ENCODE peak calls at places on chromosomes 16 and 17, in eight cellular contexts. H is GM23248, Y is renal cortical epithelial cell, R is NCI-H2107, D is SK-N-DZ, V is iris pigment epithelial cell, G is pulmonary artery endothelial cell, W is HCT116. U is an unnamed sample.

GRCh38 chr17:76388966-76389888 is 4.8 kb downstream of the SPHK1 start:
- DNase-seq in Y (no peak), V (no peak), R (no peak), H (peak), W (no peak), G (no peak), D (no peak), U (no peak)

GRCh38 chr17:61009619-61010018 is 332.0 kb downstream of the BCAS3 start:
- DNase-seq in D (no peak), V (peak), Y (peak), R (no peak), G (no peak), H (peak), W (no peak), U (no peak)

GRCh38 chr16:54093281-54093680 is 193.3 kb downstream of the IRX3 start:
- DNase-seq in W (no peak), Y (no peak), V (peak), G (no peak), H (no peak), D (no peak), R (no peak), U (no peak)

GRCh38 chr17:13003454-13003851 is 14.4 kb downstream of the ELAC2 start:
- DNase-seq in W (no peak), G (no peak), V (no peak), Y (no peak), H (no peak), D (no peak), R (no peak), U (no peak)

GRCh38 chr17:49031965-49032928 is 35.1 kb downstream of the IGF2BP1 start:
- DNase-seq in Y (peak), G (peak), W (peak), H (peak), R (peak), D (peak), V (peak), U (no peak)

GRCh38 chr17:72158895-72159885 is 38.4 kb downstream of the SOX9 start:
- DNase-seq in D (no peak), H (no peak), W (no peak), Y (no peak), V (no peak), G (no peak), R (no peak), U (no peak)

GRCh38 chr17:48244121-48244711 is 136.7 kb downstream of the SNX11 start:
- DNase-seq in G (peak), W (peak), H (peak), Y (peak), R (no peak), D (no peak), V (peak), U (no peak)

GRCh38 chr17:13047016-13047415 is 29.2 kb upstream of the ELAC2 start:
- DNase-seq in R (no peak), V (no peak), Y (no peak), D (no peak), G (no peak), W (no peak), H (no peak), U (no peak)

GRCh38 chr17:16516594-16517018 is 24.6 kb upstream of the LRRC75A start:
- DNase-seq in V (peak), Y (peak), H (peak), D (no peak), R (no peak), W (peak), G (no peak), U (no peak)

GRCh38 chr17:17664073-17664470 is 17.2 kb upstream of the RAI1 start:
- DNase-seq in Y (no peak), H (no peak), V (no peak), R (no peak), W (no peak), G (no peak), D (no peak), U (no peak)

GRCh38 chr17:35407531-35407930 is 24.8 kb downstream of the SLFN12 start:
- DNase-seq in R (no peak), H (no peak), V (no peak), D (no peak), W (no peak), Y (no peak), G (no peak), U (no peak)

GRCh38 chr17:61414141-61414935 is 14.7 kb downstream of the TBX2 start:
- DNase-seq in H (no peak), R (no peak), D (peak), V (no peak), W (no peak), G (no peak), Y (no peak), U (no peak)

GRCh38 chr17:40547079-40547784 is 18.0 kb downstream of the CCR7 start:
- DNase-seq in D (no peak), V (no peak), H (no peak), R (peak), W (no peak), Y (no peak), G (no peak), U (no peak)

GRCh38 chr16:50296807-50297206 is 30.5 kb downstream of the ADCY7 start:
- DNase-seq in D (no peak), Y (no peak), H (no peak), V (no peak), W (no peak), R (no peak), G (no peak), U (no peak)

GRCh38 chr16:592518-593306 is 2.8 kb downstream of the RAB40C start:
- DNase-seq in R (peak), Y (peak), H (peak), D (peak), V (peak), G (no peak), W (no peak), U (no peak)

GRCh38 chr16:55876854-55877253 is 1.7 kb upstream of the CES5A start:
- DNase-seq in W (no peak), R (no peak), D (no peak), V (no peak), G (no peak), Y (no peak), H (no peak), U (no peak)

GRCh38 chr16:87320510-87321227 is 3.5 kb upstream of the C16orf95 start:
- DNase-seq in W (no peak), G (no peak), V (no peak), D (no peak), R (no peak), H (no peak), Y (no peak), U (no peak)

GRCh38 chr17:50362661-50363060 is 10.3 kb downstream of the MRPL27 start:
- DNase-seq in H (no peak), G (no peak), V (no peak), D (no peak), Y (no peak), W (no peak), R (no peak), U (no peak)

GRCh38 chr17:19904924-19905323 is 37.2 kb upstream of the ULK2 start:
- DNase-seq in R (no peak), D (no peak), V (no peak), G (no peak), H (no peak), W (no peak), Y (no peak), U (no peak)

GRCh38 chr16:3074860-3075545 is 9.6 kb downstream of the IL32 start:
- DNase-seq in R (no peak), Y (no peak), V (no peak), D (no peak), H (no peak), W (no peak), G (no peak), U (peak)

GRCh38 chr17:8225813-8226535 is 15.6 kb upstream of the AURKB start:
- DNase-seq in Y (peak), H (peak), G (no peak), R (no peak), W (peak), V (peak), D (peak), U (no peak)

GRCh38 chr16:52494145-52494544 is 52.8 kb downstream of the TOX3 start:
- DNase-seq in R (no peak), V (no peak), D (no peak), H (no peak), Y (no peak), G (no peak), W (no peak), U (no peak)

GRCh38 chr17:35313875-35314409 is 59.5 kb downstream of the SLFN11 start:
- DNase-seq in D (no peak), Y (no peak), V (no peak), G (no peak), W (no peak), R (no peak), H (peak), U (no peak)

GRCh38 chr17:39064374-39064773 is 87.1 kb downstream of the PLXDC1 start:
- DNase-seq in R (no peak), D (no peak), W (no peak), Y (peak), V (peak), H (peak), G (no peak), U (no peak)

GRCh38 chr17:66915204-66915611 is 49.3 kb upstream of the CACNG4 start:
- DNase-seq in W (peak), G (no peak), V (no peak), Y (peak), H (peak), D (no peak), R (no peak), U (no peak)

GRCh38 chr16:84454611-84455010 is 49.8 kb downstream of the MEAK7 start:
- DNase-seq in R (no peak), H (no peak), D (no peak), W (no peak), G (no peak), V (no peak), Y (no peak), U (no peak)

GRCh38 chr16:88017006-88017405 is 65.8 kb downstream of the BANP start:
- DNase-seq in D (no peak), R (no peak), G (no peak), V (no peak), H (no peak), W (no peak), Y (no peak), U (no peak)

GRCh38 chr17:55433029-55433628 is 11.5 kb upstream of the MMD start:
- DNase-seq in G (no peak), Y (peak), V (peak), R (no peak), W (peak), H (peak), D (no peak), U (no peak)